ENCODE peak calls at places on chromosomes 11 and 22, in five cellular contexts. A is cardiac muscle cell, C is upper lobe of right lung, X is stomach, S is heart left ventricle. W is an unnamed sample.

GRCh38 chr11:32893091-32893946 is 708 bp downstream of the QSER1 start:
- DNase-seq in X (peak; percentile 43), S (peak; percentile 65), A (peak; percentile 50), C (peak; percentile 82), W (peak; percentile 70)

GRCh38 chr11:86370171-86370570 is 4.5 kb upstream of the CCDC81 start:
- DNase-seq in C (no peak), A (no peak), X (no peak), S (no peak), W (no peak)

GRCh38 chr11:74388678-74389327 is 9.4 kb downstream of the PGM2L1 start:
- DNase-seq in X (peak; percentile 69), C (no peak), A (peak; percentile 66), S (no peak), W (peak; percentile 70)

GRCh38 chr11:44342616-44343015 is 32.7 kb upstream of the ALX4 start:
- DNase-seq in C (no peak), X (no peak), A (no peak), S (no peak), W (no peak)

GRCh38 chr11:1877211-1878133 is 14.2 kb downstream of the PRR33 start:
- DNase-seq in S (peak; percentile 84), X (peak; percentile 61), A (peak; percentile 73), C (peak; percentile 65), W (peak; percentile 30)

GRCh38 chr11:85854212-85854556 is 999 bp upstream of the CCDC83 start:
- DNase-seq in X (no peak), S (no peak), C (no peak), A (no peak), W (no peak)

GRCh38 chr22:16608931-16609330 is 16.3 kb upstream of the CCT8L2 start:
- DNase-seq in C (no peak), X (no peak), A (no peak), S (no peak), W (no peak)

GRCh38 chr11:6587360-6587953 is 16.0 kb downstream of the RRP8 start:
- DNase-seq in S (no peak), C (no peak), X (peak; percentile 83), A (no peak), W (no peak)

GRCh38 chr11:111631666-111632039 is 29.4 kb downstream of the SIK2 start:
- DNase-seq in X (no peak), S (no peak), A (peak; percentile 74), C (no peak), W (no peak)

GRCh38 chr22:48829908-48830307 is 997.8 kb downstream of the BRD1 start:
- DNase-seq in A (no peak), S (no peak), C (peak; percentile 48), X (no peak), W (no peak)

GRCh38 chr11:117696489-117696888 is 100.5 kb downstream of the DSCAML1 start:
- DNase-seq in X (no peak), C (no peak), A (no peak), S (no peak), W (no peak)

GRCh38 chr11:113655771-113656170 is 50.3 kb downstream of the TMPRSS5 start:
- DNase-seq in C (no peak), A (no peak), S (no peak), X (no peak), W (no peak)

GRCh38 chr11:112050721-112051120 is 23.1 kb downstream of the PIH1D2 start:
- DNase-seq in A (no peak), X (no peak), S (no peak), C (no peak), W (no peak)

GRCh38 chr11:83252941-83253340 is 33.2 kb downstream of the CCDC90B start:
- DNase-seq in C (no peak), X (no peak), S (no peak), A (no peak), W (no peak)

GRCh38 chr11:74018331-74019005 is 9.6 kb upstream of the UCP3 start:
- DNase-seq in C (peak; percentile 95), X (peak; percentile 97), S (peak; percentile 93), A (peak; percentile 98), W (peak; percentile 79)

GRCh38 chr22:39763276-39763675 is 130.3 kb downstream of the ENTHD1 start:
- DNase-seq in A (no peak), S (no peak), X (no peak), C (no peak), W (no peak)

GRCh38 chr22:30606455-30607299 is at the start of gene TCN2:
- DNase-seq in A (peak; percentile 84), C (peak; percentile 84), X (peak; percentile 74), S (peak; percentile 80), W (peak; percentile 68)

GRCh38 chr11:116864531-116864930 is 27.1 kb upstream of the APOA1 start:
- DNase-seq in X (no peak), A (no peak), S (no peak), C (no peak), W (no peak)

GRCh38 chr11:134544095-134544815 is 132.2 kb upstream of the B3GAT1 start:
- DNase-seq in S (no peak), A (no peak), X (no peak), C (no peak), W (no peak)

GRCh38 chr11:122170815-122171475 is 54.9 kb upstream of the BLID start:
- DNase-seq in X (no peak), A (peak; percentile 50), C (no peak), S (no peak), W (no peak)

GRCh38 chr22:40478456-40479125 is 108.2 kb downstream of the SGSM3 start:
- DNase-seq in A (no peak), C (no peak), S (no peak), X (no peak), W (no peak)

GRCh38 chr11:106415510-106415909 is 338.0 kb downstream of the AASDHPPT start:
- DNase-seq in X (no peak), S (no peak), C (no peak), A (no peak), W (no peak)
- TF ChIP-seq CTCF in X (no peak), S (no peak), C (no peak), A (no peak), W (no peak)

DNA sequence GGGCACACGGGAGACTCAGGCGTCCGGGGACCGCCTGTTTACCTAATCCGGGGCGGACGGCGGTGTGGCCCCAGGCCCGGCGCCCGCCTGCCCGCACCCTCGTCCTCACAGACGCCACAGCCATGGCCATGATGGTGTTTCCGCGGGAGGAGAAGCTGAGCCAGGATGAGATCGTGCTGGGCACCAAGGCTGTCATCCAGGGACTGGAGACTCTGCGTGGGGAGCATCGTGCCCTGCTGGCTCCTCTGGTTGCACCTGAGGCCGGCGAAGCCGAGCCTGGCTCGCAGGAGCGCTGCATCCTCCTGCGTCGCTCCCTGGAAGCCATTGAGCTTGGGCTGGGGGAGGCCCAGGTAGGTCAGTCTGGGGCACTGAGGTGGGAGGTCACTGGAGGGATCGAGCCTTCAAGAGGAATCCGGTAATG is 10.0 kb upstream of the RAB1B start:
- DNase-seq in C (no peak), S (no peak), A (no peak), X (no peak), W (no peak)
- TF ChIP-seq CTCF in C (no peak), S (no peak), A (no peak), X (no peak), W (no peak)

GRCh38 chr11:103339485-103339857 is 230.2 kb downstream of the DYNC2H1 start:
- DNase-seq in C (no peak), S (no peak), X (no peak), A (no peak), W (no peak)

DNA sequence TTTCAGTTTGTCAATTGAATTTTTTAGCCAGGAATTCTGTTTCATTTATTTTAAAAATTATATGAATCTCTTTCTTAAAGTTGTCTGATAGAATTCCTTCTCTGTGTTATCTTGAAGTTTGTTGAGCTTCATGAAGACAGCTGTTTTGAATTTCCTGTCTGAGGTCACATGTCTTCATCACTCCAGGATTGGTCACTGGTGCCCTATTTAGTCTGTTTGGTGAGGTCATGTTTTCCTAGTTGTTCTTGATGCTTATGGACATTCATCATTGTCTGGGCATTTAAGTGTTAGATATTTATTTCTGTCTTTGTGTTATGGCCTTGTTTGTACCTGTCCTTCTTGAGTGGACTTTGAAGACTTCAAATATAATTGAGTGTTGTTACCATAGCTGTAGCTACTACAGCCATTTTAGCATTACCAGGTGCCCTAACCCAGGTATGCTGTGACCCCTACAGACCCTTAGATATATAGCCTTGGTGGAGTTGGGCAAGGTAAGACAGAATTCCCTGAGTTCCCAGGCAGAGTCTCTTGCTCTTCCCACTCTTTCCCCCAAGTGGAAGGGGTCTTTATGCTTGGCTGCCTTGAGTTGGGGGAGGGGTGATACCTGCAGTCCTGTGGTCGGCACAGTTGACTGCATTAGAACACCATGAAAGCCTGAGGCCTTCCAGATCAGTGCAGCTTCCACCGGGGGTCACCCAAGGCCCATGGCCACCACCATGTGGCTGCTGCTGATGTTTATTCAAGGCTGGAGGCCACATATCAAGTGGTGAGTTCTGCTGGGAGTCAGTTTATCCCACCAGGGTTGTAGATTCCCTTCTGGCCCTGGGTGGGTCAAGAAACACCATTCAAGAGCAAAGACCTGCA is 229.6 kb downstream of the DYNC2H1 start:
- DNase-seq in X (no peak), C (no peak), A (peak; percentile 40), S (no peak), W (peak; percentile 3)
- TF ChIP-seq CTCF in X (no peak), C (no peak), A (no peak), S (no peak), W (no peak)

GRCh38 chr11:9066432-9066925 is 24.9 kb downstream of the SCUBE2 start:
- DNase-seq in X (no peak), A (no peak), S (no peak), C (no peak), W (no peak)
- TF ChIP-seq CTCF in X (no peak), A (no peak), S (no peak), C (no peak), W (no peak)

GRCh38 chr11:9758676-9759518 is 95.0 kb downstream of the SWAP70 start:
- DNase-seq in X (peak; percentile 69), S (peak; percentile 93), C (peak; percentile 87), A (peak; percentile 90), W (peak; percentile 63)
- TF ChIP-seq CTCF in X (no peak), S (no peak), C (no peak), A (peak; percentile 36), W (no peak)

GRCh38 chr11:68038718-68039525 is at the start of gene TCIRG1:
- DNase-seq in X (peak; percentile 92), A (peak; percentile 87), C (peak; percentile 95), S (peak; percentile 94), W (peak; percentile 78)
- TF ChIP-seq CTCF in X (no peak), A (no peak), C (no peak), S (no peak), W (no peak)

DNA sequence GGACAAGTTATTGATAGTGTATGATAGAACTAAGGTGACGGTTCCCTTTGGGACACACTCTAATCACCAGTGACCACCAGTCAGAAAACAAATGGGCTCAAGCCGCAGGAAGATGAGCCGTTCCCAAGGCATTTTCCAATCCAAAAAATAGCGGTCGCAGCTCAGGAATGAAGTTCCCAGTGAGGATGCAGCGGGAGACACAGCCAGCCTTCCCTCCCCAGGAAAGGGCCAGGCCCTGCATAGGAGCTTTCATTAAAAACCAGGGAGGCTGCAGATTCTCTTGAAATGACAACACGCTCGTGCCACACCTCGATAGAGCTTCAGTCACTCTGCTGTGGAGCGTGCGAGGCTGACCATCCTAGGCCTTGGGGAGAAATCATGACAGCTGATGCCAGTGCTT is 65.8 kb upstream of the WNT7B start:
- DNase-seq in C (peak; percentile 16), A (no peak), S (no peak), X (peak; percentile 22), W (no peak)
- TF ChIP-seq CTCF in C (no peak), A (no peak), S (no peak), X (no peak), W (no peak)